ENCODE peak calls at places on chromosomes 3 and 15, in four cellular contexts. O, J, K and Q are unnamed samples. For H3K4me1, the result is how much of the 10 kb centered on the place peaks cover.

GRCh38 chr15:57509121-57509520 is 82.6 kb upstream of the MYZAP start:
- DNase-seq in O (no peak), J (peak), K (no peak), Q (no peak)

GRCh38 chr3:81308296-81308695 is 453.1 kb downstream of the GBE1 start:
- DNase-seq in O (no peak), J (no peak), K (no peak), Q (no peak)

GRCh38 chr3:112811150-112811884 is 35.3 kb downstream of the CD200R1L start:
- DNase-seq in O (peak), J (peak), K (no peak), Q (no peak)

GRCh38 chr15:59424626-59425025 is 13.4 kb upstream of the FAM81A start:
- DNase-seq in O (no peak), J (no peak), K (no peak), Q (no peak)

GRCh38 chr15:78666010-78666409 is 25.0 kb upstream of the CHRNB4 start:
- DNase-seq in O (no peak), J (no peak), K (no peak), Q (no peak)

GRCh38 chr3:187896664-187897063 is 151.4 kb upstream of the BCL6 start:
- DNase-seq in O (no peak), J (peak), K (no peak), Q (no peak)

GRCh38 chr3:23676093-23676492 is 129.7 kb upstream of the UBE2E1 start:
- DNase-seq in O (no peak), J (no peak), K (no peak), Q (no peak)

GRCh38 chr3:52022323-52023100 is 26.8 kb upstream of the RPL29 start:
- DNase-seq in O (peak), J (peak), K (no peak), Q (no peak)

GRCh38 chr15:70336425-70337009 is 238.8 kb upstream of the TLE3 start:
- DNase-seq in O (no peak), J (no peak), K (no peak), Q (no peak)

GRCh38 chr3:46971742-46972141 is 4.8 kb downstream of the CCDC12 start:
- DNase-seq in O (no peak), J (peak), K (no peak), Q (no peak)
- H3K27ac ChIP-seq in O (peak), J (no peak), K (no peak), Q (no peak)

GRCh38 chr3:151386063-151386462 is 1.5 kb upstream of the P2RY12 start:
- DNase-seq in O (no peak), J (no peak), K (no peak), Q (no peak)
- H3K4me1 ChIP-seq in O (under half), J (under half), K (under half), Q (under half)

DNA sequence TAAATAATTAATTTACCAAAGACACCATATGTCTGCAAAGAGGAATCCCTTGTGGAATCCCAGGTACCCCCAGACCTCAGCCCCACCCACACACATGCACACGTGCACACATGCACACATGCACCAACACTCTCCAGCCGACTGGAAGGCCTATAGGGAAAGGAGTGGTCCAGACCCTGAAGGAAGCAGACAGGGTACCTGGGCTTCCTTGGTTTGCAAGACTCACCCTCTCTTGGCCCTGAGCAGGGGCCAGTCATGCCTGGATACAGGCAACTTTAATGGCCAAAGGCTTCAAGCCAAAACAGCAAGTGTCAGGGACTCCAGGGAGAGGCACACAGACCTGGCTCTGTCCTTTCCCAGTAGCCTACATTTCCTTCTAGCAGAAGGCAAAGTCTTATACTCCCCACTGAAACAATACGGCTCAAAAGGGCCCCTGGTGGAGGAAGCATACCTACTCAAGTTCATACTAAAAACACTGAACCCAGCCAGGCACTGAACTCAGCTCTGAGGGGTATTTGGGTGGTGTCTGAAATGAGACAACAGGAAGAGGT is 8.8 kb downstream of the MFGE8 start:
- DNase-seq in O (no peak), J (no peak), K (no peak), Q (no peak)
- H3K4me3 ChIP-seq in O (no peak), J (no peak), K (no peak), Q (no peak)

GRCh38 chr3:64871955-64872354 is 184.2 kb upstream of the ADAMTS9 start:
- DNase-seq in O (no peak), J (no peak), K (no peak), Q (no peak)
- H3K27ac ChIP-seq in O (no peak), J (no peak), K (no peak), Q (no peak)

GRCh38 chr3:181629029-181629428 is 82.7 kb upstream of the SOX2 start:
- DNase-seq in O (no peak), J (no peak), K (no peak), Q (no peak)
- H3K4me1 ChIP-seq in O (under half), J (under half), K (under half), Q (under half)